ENCODE peak calls at places on chromosomes 5 and 9, in nine cellular contexts. One of them, this sample, is unnamed.

GRCh38 chr5:127774221-127774620 is 71.0 kb downstream of the CCDC192 start:
- DNase-seq in psoas muscle: no peak
- DNase-seq in left ventricle myocardium inferior: no peak
- DNase-seq in vagina: no peak
- DNase-seq in fibroblast of lung: no peak
- DNase-seq in IMR-90: no peak
- DNase-seq in suprapubic skin: no peak
- DNase-seq in DND-41: no peak
- DNase-seq in breast epithelium: no peak
- DNase-seq in this sample: no peak

GRCh38 chr5:61123145-61123544 is 39.1 kb downstream of the SMIM15 start:
- DNase-seq in left ventricle myocardium inferior: no peak
- DNase-seq in fibroblast of lung: no peak
- DNase-seq in vagina: no peak
- DNase-seq in suprapubic skin: no peak
- DNase-seq in breast epithelium: no peak
- DNase-seq in psoas muscle: no peak
- DNase-seq in IMR-90: no peak
- DNase-seq in DND-41: no peak
- DNase-seq in this sample: no peak

GRCh38 chr9:98795970-98796363 is 388 bp downstream of the ANKS6 start:
- DNase-seq in breast epithelium: peak; percentile 12
- DNase-seq in DND-41: no peak
- DNase-seq in IMR-90: no peak
- DNase-seq in vagina: peak; percentile 47
- DNase-seq in psoas muscle: peak; percentile 63
- DNase-seq in suprapubic skin: no peak
- DNase-seq in fibroblast of lung: no peak
- DNase-seq in left ventricle myocardium inferior: no peak
- DNase-seq in this sample: no peak

GRCh38 chr5:113035096-113035495 is 58.5 kb downstream of the DCP2 start:
- DNase-seq in suprapubic skin: no peak
- DNase-seq in psoas muscle: no peak
- DNase-seq in fibroblast of lung: no peak
- DNase-seq in vagina: no peak
- DNase-seq in DND-41: no peak
- DNase-seq in breast epithelium: no peak
- DNase-seq in left ventricle myocardium inferior: no peak
- DNase-seq in IMR-90: no peak
- DNase-seq in this sample: no peak

GRCh38 chr5:53482717-53483638 is 2.5 kb downstream of the FST start:
- DNase-seq in psoas muscle: peak; percentile 54
- DNase-seq in left ventricle myocardium inferior: peak; percentile 29
- DNase-seq in suprapubic skin: no peak
- DNase-seq in IMR-90: peak; percentile 53
- DNase-seq in DND-41: no peak
- DNase-seq in vagina: no peak
- DNase-seq in breast epithelium: no peak
- DNase-seq in fibroblast of lung: peak; percentile 36
- DNase-seq in this sample: peak; percentile 39

GRCh38 chr5:64594025-64594424 is 88.2 kb downstream of the RGS7BP start:
- DNase-seq in fibroblast of lung: no peak
- DNase-seq in DND-41: no peak
- DNase-seq in vagina: no peak
- DNase-seq in psoas muscle: no peak
- DNase-seq in IMR-90: no peak
- DNase-seq in suprapubic skin: no peak
- DNase-seq in left ventricle myocardium inferior: no peak
- DNase-seq in breast epithelium: no peak
- DNase-seq in this sample: no peak

GRCh38 chr9:3732077-3733038 is 206.6 kb upstream of the RFX3 start:
- DNase-seq in suprapubic skin: no peak
- DNase-seq in IMR-90: peak; percentile 90
- DNase-seq in left ventricle myocardium inferior: no peak
- DNase-seq in fibroblast of lung: peak; percentile 90
- DNase-seq in DND-41: peak; percentile 20
- DNase-seq in vagina: no peak
- DNase-seq in breast epithelium: peak; percentile 48
- DNase-seq in psoas muscle: no peak
- DNase-seq in this sample: peak; percentile 91

GRCh38 chr9:131836607-131837315 is 96.9 kb upstream of the RAPGEF1 start:
- DNase-seq in psoas muscle: peak; percentile 38
- DNase-seq in IMR-90: no peak
- DNase-seq in breast epithelium: no peak
- DNase-seq in vagina: no peak
- DNase-seq in fibroblast of lung: no peak
- DNase-seq in suprapubic skin: no peak
- DNase-seq in left ventricle myocardium inferior: no peak
- DNase-seq in DND-41: no peak
- DNase-seq in this sample: no peak

GRCh38 chr9:110072597-110073355 is 135.2 kb downstream of the C9orf152 start:
- DNase-seq in suprapubic skin: no peak
- DNase-seq in vagina: no peak
- DNase-seq in IMR-90: no peak
- DNase-seq in left ventricle myocardium inferior: no peak
- DNase-seq in psoas muscle: no peak
- DNase-seq in DND-41: no peak
- DNase-seq in breast epithelium: no peak
- DNase-seq in fibroblast of lung: peak; percentile 34
- DNase-seq in this sample: no peak

GRCh38 chr5:52827815-52828214 is 40.1 kb downstream of the ITGA1 start:
- DNase-seq in DND-41: no peak
- DNase-seq in left ventricle myocardium inferior: no peak
- DNase-seq in suprapubic skin: no peak
- DNase-seq in fibroblast of lung: no peak
- DNase-seq in psoas muscle: no peak
- DNase-seq in IMR-90: no peak
- DNase-seq in breast epithelium: no peak
- DNase-seq in vagina: no peak
- DNase-seq in this sample: no peak

GRCh38 chr9:136007906-136008692 is 46.9 kb upstream of the UBAC1 start:
- DNase-seq in breast epithelium: no peak
- DNase-seq in DND-41: no peak
- DNase-seq in fibroblast of lung: peak; percentile 81
- DNase-seq in psoas muscle: no peak
- DNase-seq in suprapubic skin: no peak
- DNase-seq in left ventricle myocardium inferior: no peak
- DNase-seq in IMR-90: peak; percentile 88
- DNase-seq in vagina: no peak
- DNase-seq in this sample: peak; percentile 86

GRCh38 chr9:33168941-33169544 is 1.9 kb upstream of the B4GALT1 start:
- DNase-seq in fibroblast of lung: no peak
- DNase-seq in psoas muscle: no peak
- DNase-seq in left ventricle myocardium inferior: no peak
- DNase-seq in breast epithelium: no peak
- DNase-seq in DND-41: no peak
- DNase-seq in IMR-90: no peak
- DNase-seq in vagina: peak; percentile 85
- DNase-seq in suprapubic skin: no peak
- DNase-seq in this sample: no peak

GRCh38 chr9:81083821-81084512 is 605.4 kb downstream of the TLE1 start:
- DNase-seq in vagina: no peak
- DNase-seq in IMR-90: peak; percentile 80
- DNase-seq in DND-41: no peak
- DNase-seq in left ventricle myocardium inferior: no peak
- DNase-seq in psoas muscle: no peak
- DNase-seq in fibroblast of lung: peak; percentile 92
- DNase-seq in suprapubic skin: no peak
- DNase-seq in breast epithelium: no peak
- DNase-seq in this sample: peak; percentile 19

GRCh38 chr9:33297455-33297854 is 7.1 kb downstream of the NFX1 start:
- DNase-seq in left ventricle myocardium inferior: peak; percentile 29
- DNase-seq in IMR-90: no peak
- DNase-seq in fibroblast of lung: no peak
- DNase-seq in psoas muscle: no peak
- DNase-seq in vagina: no peak
- DNase-seq in DND-41: peak; percentile 67
- DNase-seq in suprapubic skin: no peak
- DNase-seq in breast epithelium: no peak
- DNase-seq in this sample: no peak

GRCh38 chr9:6845881-6846280 is 88.1 kb downstream of the KDM4C start:
- DNase-seq in DND-41: no peak
- DNase-seq in psoas muscle: no peak
- DNase-seq in breast epithelium: no peak
- DNase-seq in fibroblast of lung: peak; percentile 29
- DNase-seq in suprapubic skin: no peak
- DNase-seq in left ventricle myocardium inferior: no peak
- DNase-seq in IMR-90: peak; percentile 27
- DNase-seq in vagina: no peak
- DNase-seq in this sample: peak; percentile 23

GRCh38 chr5:176675676-176676360 is 28.5 kb downstream of the TSPAN17 start:
- DNase-seq in left ventricle myocardium inferior: no peak
- DNase-seq in breast epithelium: no peak
- DNase-seq in DND-41: no peak
- DNase-seq in vagina: no peak
- DNase-seq in psoas muscle: no peak
- DNase-seq in suprapubic skin: no peak
- DNase-seq in fibroblast of lung: peak; percentile 15
- DNase-seq in IMR-90: no peak
- DNase-seq in this sample: peak; percentile 26

GRCh38 chr5:97142521-97143254 is at the start of gene LIX1:
- DNase-seq in suprapubic skin: no peak
- DNase-seq in fibroblast of lung: peak; percentile 38
- DNase-seq in IMR-90: peak; percentile 36
- DNase-seq in left ventricle myocardium inferior: no peak
- DNase-seq in vagina: no peak
- DNase-seq in psoas muscle: no peak
- DNase-seq in breast epithelium: no peak
- DNase-seq in DND-41: peak; percentile 61
- DNase-seq in this sample: peak; percentile 48

GRCh38 chr5:97136471-97136870 is 5.9 kb downstream of the LIX1 start:
- DNase-seq in left ventricle myocardium inferior: no peak
- DNase-seq in vagina: no peak
- DNase-seq in suprapubic skin: no peak
- DNase-seq in DND-41: no peak
- DNase-seq in IMR-90: no peak
- DNase-seq in psoas muscle: no peak
- DNase-seq in breast epithelium: no peak
- DNase-seq in fibroblast of lung: no peak
- DNase-seq in this sample: no peak

GRCh38 chr5:97141031-97141430 is 1.4 kb downstream of the LIX1 start:
- DNase-seq in IMR-90: no peak
- DNase-seq in breast epithelium: no peak
- DNase-seq in fibroblast of lung: no peak
- DNase-seq in psoas muscle: no peak
- DNase-seq in left ventricle myocardium inferior: no peak
- DNase-seq in DND-41: no peak
- DNase-seq in suprapubic skin: no peak
- DNase-seq in vagina: no peak
- DNase-seq in this sample: no peak

GRCh38 chr5:97143715-97144114 is 1.3 kb upstream of the LIX1 start:
- DNase-seq in suprapubic skin: no peak
- DNase-seq in left ventricle myocardium inferior: no peak
- DNase-seq in psoas muscle: no peak
- DNase-seq in DND-41: no peak
- DNase-seq in breast epithelium: no peak
- DNase-seq in IMR-90: no peak
- DNase-seq in fibroblast of lung: no peak
- DNase-seq in vagina: no peak
- DNase-seq in this sample: no peak

DNA sequence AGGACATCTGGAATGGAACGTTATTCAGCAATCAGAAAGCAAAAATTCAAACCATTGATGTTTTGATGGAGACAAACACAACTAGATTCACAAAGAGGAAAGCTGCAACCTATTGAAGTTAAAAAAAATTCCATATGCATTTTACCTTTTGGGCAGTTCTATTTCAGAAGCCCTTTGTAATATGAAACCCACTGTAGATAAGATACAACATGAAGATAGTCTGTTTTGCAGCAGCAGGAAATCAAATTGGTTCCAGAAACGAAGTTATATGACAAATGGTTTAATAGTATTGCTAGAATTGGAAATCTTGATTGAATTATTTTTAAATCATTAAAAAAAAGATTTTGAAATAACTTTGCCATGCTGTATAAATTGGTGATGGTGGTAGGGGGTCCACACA is 872 bp downstream of the LIX1 start:
- DNase-seq in vagina: no peak
- DNase-seq in fibroblast of lung: no peak
- DNase-seq in breast epithelium: no peak
- DNase-seq in DND-41: no peak
- DNase-seq in left ventricle myocardium inferior: no peak
- DNase-seq in suprapubic skin: no peak
- DNase-seq in IMR-90: no peak
- DNase-seq in psoas muscle: no peak
- DNase-seq in this sample: no peak
- H3K4me3 ChIP-seq in vagina: no peak overlapping the region
- H3K4me3 ChIP-seq in fibroblast of lung: no peak overlapping the region
- H3K4me3 ChIP-seq in breast epithelium: no peak overlapping the region
- H3K4me3 ChIP-seq in DND-41: no peak overlapping the region
- H3K4me3 ChIP-seq in left ventricle myocardium inferior: no peak overlapping the region
- H3K4me3 ChIP-seq in suprapubic skin: no peak overlapping the region
- H3K4me3 ChIP-seq in IMR-90: no peak overlapping the region
- H3K4me3 ChIP-seq in psoas muscle: no peak overlapping the region
- H3K4me3 ChIP-seq in this sample: no peak overlapping the region

GRCh38 chr9:26437056-26437711 is 455.4 kb downstream of the CAAP1 start:
- DNase-seq in suprapubic skin: no peak
- DNase-seq in fibroblast of lung: no peak
- DNase-seq in IMR-90: no peak
- DNase-seq in psoas muscle: no peak
- DNase-seq in breast epithelium: no peak
- DNase-seq in vagina: no peak
- DNase-seq in left ventricle myocardium inferior: no peak
- DNase-seq in DND-41: no peak
- DNase-seq in this sample: no peak
- TF ChIP-seq CTCF in suprapubic skin: no peak
- TF ChIP-seq CTCF in fibroblast of lung: no peak
- TF ChIP-seq CTCF in IMR-90: no peak
- TF ChIP-seq CTCF in psoas muscle: no peak
- TF ChIP-seq CTCF in breast epithelium: no peak
- TF ChIP-seq CTCF in vagina: no peak
- TF ChIP-seq CTCF in left ventricle myocardium inferior: no peak
- TF ChIP-seq CTCF in DND-41: no peak
- TF ChIP-seq CTCF in this sample: no peak

DNA sequence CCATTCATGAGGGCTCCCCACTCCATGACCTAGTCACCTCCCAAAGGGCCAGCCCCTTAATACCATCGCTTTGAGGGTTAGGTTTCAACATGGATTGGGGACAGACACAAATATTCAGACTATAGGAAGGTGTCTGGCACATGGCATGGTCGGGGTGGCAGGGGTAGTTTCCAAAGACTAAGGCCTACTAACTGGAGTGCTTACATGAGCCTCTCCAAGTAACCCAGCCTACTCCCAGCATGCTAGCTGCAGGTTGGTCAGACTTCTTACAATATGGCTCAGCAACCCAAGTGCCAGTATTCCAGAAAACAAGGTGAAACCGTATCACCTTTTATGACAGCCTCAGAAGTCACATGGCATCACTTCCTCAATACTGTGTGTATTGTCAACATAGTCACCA is 19.9 kb upstream of the OTULINL start:
- DNase-seq in psoas muscle: no peak
- DNase-seq in left ventricle myocardium inferior: no peak
- DNase-seq in suprapubic skin: no peak
- DNase-seq in vagina: no peak
- DNase-seq in DND-41: no peak
- DNase-seq in IMR-90: no peak
- DNase-seq in fibroblast of lung: no peak
- DNase-seq in breast epithelium: no peak
- DNase-seq in this sample: no peak
- H3K4me3 ChIP-seq in psoas muscle: no peak overlapping the region
- H3K4me3 ChIP-seq in left ventricle myocardium inferior: no peak overlapping the region
- H3K4me3 ChIP-seq in suprapubic skin: no peak overlapping the region
- H3K4me3 ChIP-seq in vagina: no peak overlapping the region
- H3K4me3 ChIP-seq in DND-41: no peak overlapping the region
- H3K4me3 ChIP-seq in IMR-90: no peak overlapping the region
- H3K4me3 ChIP-seq in fibroblast of lung: no peak overlapping the region
- H3K4me3 ChIP-seq in breast epithelium: no peak overlapping the region
- H3K4me3 ChIP-seq in this sample: no peak overlapping the region

GRCh38 chr9:100486479-100487176 is 13.7 kb downstream of the TMEFF1 start:
- DNase-seq in psoas muscle: no peak
- DNase-seq in fibroblast of lung: no peak
- DNase-seq in breast epithelium: no peak
- DNase-seq in suprapubic skin: no peak
- DNase-seq in vagina: no peak
- DNase-seq in left ventricle myocardium inferior: no peak
- DNase-seq in DND-41: no peak
- DNase-seq in IMR-90: no peak
- DNase-seq in this sample: no peak
- TF ChIP-seq CTCF in psoas muscle: no peak
- TF ChIP-seq CTCF in fibroblast of lung: no peak
- TF ChIP-seq CTCF in breast epithelium: no peak
- TF ChIP-seq CTCF in suprapubic skin: no peak
- TF ChIP-seq CTCF in vagina: no peak
- TF ChIP-seq CTCF in left ventricle myocardium inferior: no peak
- TF ChIP-seq CTCF in DND-41: no peak
- TF ChIP-seq CTCF in IMR-90: no peak
- TF ChIP-seq CTCF in this sample: no peak

This sample was measured in fibroblast of villous mesenchyme.